ENCODE peak calls at places on chromosomes 12 and 14, in nine cellular contexts. One of them, this sample, is unnamed.

GRCh38 chr12:116346222-116346621 is 68.7 kb upstream of the MED13L start:
- DNase-seq in cardiac muscle cell: peak; percentile 49
- DNase-seq in CD8-positive, alpha-beta T cell: no peak
- DNase-seq in CD4-positive, alpha-beta memory T cell: no peak
- DNase-seq in uterus: no peak
- DNase-seq in aorta: no peak
- DNase-seq in lung: no peak
- DNase-seq in body of pancreas: no peak
- DNase-seq in HCT116: no peak
- DNase-seq in this sample: no peak

GRCh38 chr12:99455350-99456037 is 192.1 kb upstream of the GARIN6 start:
- DNase-seq in aorta: peak; percentile 64
- DNase-seq in HCT116: peak; percentile 35
- DNase-seq in CD8-positive, alpha-beta T cell: no peak
- DNase-seq in uterus: no peak
- DNase-seq in cardiac muscle cell: no peak
- DNase-seq in lung: no peak
- DNase-seq in CD4-positive, alpha-beta memory T cell: no peak
- DNase-seq in body of pancreas: no peak
- DNase-seq in this sample: peak; percentile 95

GRCh38 chr12:126742326-126742725 is 1524.6 kb upstream of the TMEM132C start:
- DNase-seq in CD4-positive, alpha-beta memory T cell: no peak
- DNase-seq in CD8-positive, alpha-beta T cell: no peak
- DNase-seq in uterus: no peak
- DNase-seq in lung: no peak
- DNase-seq in cardiac muscle cell: no peak
- DNase-seq in body of pancreas: no peak
- DNase-seq in aorta: no peak
- DNase-seq in HCT116: no peak
- DNase-seq in this sample: no peak

GRCh38 chr14:105465209-105466031 is 9.2 kb upstream of the CRIP2 start:
- DNase-seq in HCT116: no peak
- DNase-seq in uterus: no peak
- DNase-seq in CD4-positive, alpha-beta memory T cell: no peak
- DNase-seq in aorta: no peak
- DNase-seq in CD8-positive, alpha-beta T cell: no peak
- DNase-seq in lung: peak; percentile 76
- DNase-seq in cardiac muscle cell: peak; percentile 77
- DNase-seq in body of pancreas: no peak
- DNase-seq in this sample: no peak

GRCh38 chr12:130334937-130335336 is 2.8 kb upstream of the PIWIL1 start:
- DNase-seq in CD8-positive, alpha-beta T cell: no peak
- DNase-seq in aorta: no peak
- DNase-seq in cardiac muscle cell: no peak
- DNase-seq in CD4-positive, alpha-beta memory T cell: no peak
- DNase-seq in lung: no peak
- DNase-seq in body of pancreas: no peak
- DNase-seq in HCT116: no peak
- DNase-seq in uterus: no peak
- DNase-seq in this sample: no peak

GRCh38 chr14:55136241-55136640 is 7.2 kb downstream of the LGALS3 start:
- DNase-seq in uterus: no peak
- DNase-seq in CD4-positive, alpha-beta memory T cell: no peak
- DNase-seq in body of pancreas: no peak
- DNase-seq in aorta: no peak
- DNase-seq in HCT116: no peak
- DNase-seq in cardiac muscle cell: no peak
- DNase-seq in lung: no peak
- DNase-seq in CD8-positive, alpha-beta T cell: no peak
- DNase-seq in this sample: no peak

GRCh38 chr12:75850751-75851462 is 180.7 kb downstream of the PHLDA1 start:
- DNase-seq in CD8-positive, alpha-beta T cell: no peak
- DNase-seq in cardiac muscle cell: no peak
- DNase-seq in CD4-positive, alpha-beta memory T cell: no peak
- DNase-seq in uterus: no peak
- DNase-seq in HCT116: no peak
- DNase-seq in body of pancreas: no peak
- DNase-seq in aorta: no peak
- DNase-seq in lung: no peak
- DNase-seq in this sample: peak; percentile 54

GRCh38 chr12:107581616-107582015 is 104.0 kb upstream of the PWP1 start:
- DNase-seq in CD8-positive, alpha-beta T cell: no peak
- DNase-seq in body of pancreas: no peak
- DNase-seq in CD4-positive, alpha-beta memory T cell: no peak
- DNase-seq in uterus: no peak
- DNase-seq in aorta: no peak
- DNase-seq in HCT116: no peak
- DNase-seq in cardiac muscle cell: no peak
- DNase-seq in lung: no peak
- DNase-seq in this sample: no peak

GRCh38 chr14:64620910-64621309 is 71.1 kb downstream of the PPP1R36 start:
- DNase-seq in aorta: no peak
- DNase-seq in lung: no peak
- DNase-seq in uterus: no peak
- DNase-seq in HCT116: no peak
- DNase-seq in CD8-positive, alpha-beta T cell: no peak
- DNase-seq in CD4-positive, alpha-beta memory T cell: no peak
- DNase-seq in cardiac muscle cell: no peak
- DNase-seq in body of pancreas: no peak
- DNase-seq in this sample: no peak

GRCh38 chr12:44858456-44858855 is 17.7 kb downstream of the NELL2 start:
- DNase-seq in HCT116: no peak
- DNase-seq in cardiac muscle cell: no peak
- DNase-seq in uterus: no peak
- DNase-seq in lung: no peak
- DNase-seq in CD8-positive, alpha-beta T cell: no peak
- DNase-seq in aorta: no peak
- DNase-seq in CD4-positive, alpha-beta memory T cell: no peak
- DNase-seq in body of pancreas: no peak
- DNase-seq in this sample: no peak

GRCh38 chr12:64696065-64696741 is 63.0 kb downstream of the GNS start:
- DNase-seq in uterus: no peak
- DNase-seq in CD8-positive, alpha-beta T cell: no peak
- DNase-seq in body of pancreas: no peak
- DNase-seq in cardiac muscle cell: peak; percentile 46
- DNase-seq in aorta: no peak
- DNase-seq in HCT116: no peak
- DNase-seq in CD4-positive, alpha-beta memory T cell: no peak
- DNase-seq in lung: no peak
- DNase-seq in this sample: no peak

GRCh38 chr12:57171668-57172067 is 24.2 kb upstream of the LRP1-AS start:
- DNase-seq in uterus: peak; percentile 74
- DNase-seq in cardiac muscle cell: no peak
- DNase-seq in lung: no peak
- DNase-seq in body of pancreas: no peak
- DNase-seq in CD8-positive, alpha-beta T cell: no peak
- DNase-seq in aorta: no peak
- DNase-seq in HCT116: no peak
- DNase-seq in CD4-positive, alpha-beta memory T cell: peak; percentile 10
- DNase-seq in this sample: peak; percentile 53

GRCh38 chr12:15037091-15037723 is 64.4 kb downstream of the PDE6H start:
- DNase-seq in cardiac muscle cell: no peak
- DNase-seq in HCT116: no peak
- DNase-seq in lung: no peak
- DNase-seq in body of pancreas: no peak
- DNase-seq in uterus: no peak
- DNase-seq in CD8-positive, alpha-beta T cell: no peak
- DNase-seq in CD4-positive, alpha-beta memory T cell: no peak
- DNase-seq in aorta: no peak
- DNase-seq in this sample: no peak

GRCh38 chr14:106378191-106378590 is 851.8 kb downstream of the TMEM121 start:
- DNase-seq in CD4-positive, alpha-beta memory T cell: peak; percentile 39
- DNase-seq in body of pancreas: no peak
- DNase-seq in CD8-positive, alpha-beta T cell: no peak
- DNase-seq in cardiac muscle cell: no peak
- DNase-seq in HCT116: no peak
- DNase-seq in lung: no peak
- DNase-seq in aorta: no peak
- DNase-seq in uterus: no peak
- DNase-seq in this sample: no peak

GRCh38 chr14:82621881-82622450 is 1088.3 kb upstream of the SEL1L start:
- DNase-seq in CD4-positive, alpha-beta memory T cell: no peak
- DNase-seq in aorta: no peak
- DNase-seq in cardiac muscle cell: no peak
- DNase-seq in HCT116: no peak
- DNase-seq in uterus: no peak
- DNase-seq in CD8-positive, alpha-beta T cell: no peak
- DNase-seq in body of pancreas: no peak
- DNase-seq in lung: no peak
- DNase-seq in this sample: no peak

GRCh38 chr12:65602579-65603295 is 221.5 kb upstream of the HMGA2 start:
- DNase-seq in CD8-positive, alpha-beta T cell: no peak
- DNase-seq in body of pancreas: peak; percentile 75
- DNase-seq in CD4-positive, alpha-beta memory T cell: no peak
- DNase-seq in uterus: peak; percentile 59
- DNase-seq in cardiac muscle cell: peak; percentile 75
- DNase-seq in aorta: peak; percentile 84
- DNase-seq in lung: peak; percentile 71
- DNase-seq in HCT116: peak; percentile 94
- DNase-seq in this sample: peak; percentile 81

GRCh38 chr14:105878125-105878524 is 351.7 kb downstream of the TMEM121 start:
- DNase-seq in uterus: no peak
- DNase-seq in CD8-positive, alpha-beta T cell: peak; percentile 44
- DNase-seq in lung: no peak
- DNase-seq in aorta: peak; percentile 42
- DNase-seq in CD4-positive, alpha-beta memory T cell: peak; percentile 15
- DNase-seq in cardiac muscle cell: no peak
- DNase-seq in HCT116: no peak
- DNase-seq in body of pancreas: peak; percentile 6
- DNase-seq in this sample: no peak

GRCh38 chr12:47017041-47017713 is 62.2 kb upstream of the PCED1B start:
- DNase-seq in lung: no peak
- DNase-seq in aorta: no peak
- DNase-seq in HCT116: no peak
- DNase-seq in CD8-positive, alpha-beta T cell: no peak
- DNase-seq in cardiac muscle cell: no peak
- DNase-seq in CD4-positive, alpha-beta memory T cell: no peak
- DNase-seq in uterus: no peak
- DNase-seq in body of pancreas: no peak
- DNase-seq in this sample: no peak

GRCh38 chr14:101126376-101127130 is 223.0 kb upstream of the RTL1 start:
- DNase-seq in uterus: no peak
- DNase-seq in body of pancreas: no peak
- DNase-seq in CD4-positive, alpha-beta memory T cell: no peak
- DNase-seq in HCT116: no peak
- DNase-seq in cardiac muscle cell: no peak
- DNase-seq in CD8-positive, alpha-beta T cell: peak; percentile 34
- DNase-seq in lung: peak; percentile 25
- DNase-seq in aorta: no peak
- DNase-seq in this sample: no peak

GRCh38 chr12:49032276-49032675 is 13.7 kb upstream of the PRKAG1 start:
- DNase-seq in uterus: no peak
- DNase-seq in aorta: peak; percentile 35
- DNase-seq in lung: no peak
- DNase-seq in CD8-positive, alpha-beta T cell: no peak
- DNase-seq in CD4-positive, alpha-beta memory T cell: no peak
- DNase-seq in HCT116: no peak
- DNase-seq in body of pancreas: no peak
- DNase-seq in cardiac muscle cell: no peak
- DNase-seq in this sample: no peak
- H3K36me3 ChIP-seq in uterus: no peaks in the 10 kb centered on the region
- H3K36me3 ChIP-seq in aorta: peaks cover 21% of the 10 kb centered on the region
- H3K36me3 ChIP-seq in lung: peaks cover 67% of the 10 kb centered on the region
- H3K36me3 ChIP-seq in CD8-positive, alpha-beta T cell: peaks cover 36% of the 10 kb centered on the region
- H3K36me3 ChIP-seq in CD4-positive, alpha-beta memory T cell: peaks cover 54% of the 10 kb centered on the region
- H3K36me3 ChIP-seq in HCT116: peaks cover 69% of the 10 kb centered on the region
- H3K36me3 ChIP-seq in body of pancreas: peaks cover 9% of the 10 kb centered on the region
- H3K36me3 ChIP-seq in cardiac muscle cell: peaks cover 70% of the 10 kb centered on the region
- H3K36me3 ChIP-seq in this sample: peaks cover 88% of the 10 kb centered on the region

DNA sequence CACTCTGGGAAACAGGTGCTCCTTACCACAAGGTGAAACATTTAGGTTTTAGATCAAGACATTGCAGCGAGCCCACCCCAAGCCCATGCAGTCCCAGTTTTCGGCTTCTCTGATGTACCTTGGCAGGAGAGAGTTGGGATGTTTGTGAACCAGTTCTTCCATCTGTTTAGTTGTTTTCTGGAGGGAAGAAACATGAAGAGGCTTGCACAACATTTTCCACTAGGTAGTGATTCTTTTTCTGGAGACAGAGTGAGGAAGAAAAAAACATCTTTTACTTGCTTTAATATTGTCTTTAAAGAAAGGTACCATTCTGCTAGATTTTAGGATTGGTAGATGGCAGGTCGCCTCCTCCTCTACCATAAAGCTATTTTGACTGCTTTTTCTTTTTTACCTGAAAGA is 1.8 kb downstream of the LGR5 start:
- DNase-seq in body of pancreas: no peak
- DNase-seq in HCT116: no peak
- DNase-seq in aorta: no peak
- DNase-seq in lung: no peak
- DNase-seq in uterus: no peak
- DNase-seq in cardiac muscle cell: no peak
- DNase-seq in CD4-positive, alpha-beta memory T cell: no peak
- DNase-seq in CD8-positive, alpha-beta T cell: no peak
- DNase-seq in this sample: no peak
- H3K4me3 ChIP-seq in body of pancreas: no peak overlapping the region
- H3K4me3 ChIP-seq in HCT116: no peak overlapping the region
- H3K4me3 ChIP-seq in aorta: no peak overlapping the region
- H3K4me3 ChIP-seq in lung: no peak overlapping the region
- H3K4me3 ChIP-seq in uterus: no peak overlapping the region
- H3K4me3 ChIP-seq in cardiac muscle cell: no peak overlapping the region
- H3K4me3 ChIP-seq in CD4-positive, alpha-beta memory T cell: no peak overlapping the region
- H3K4me3 ChIP-seq in CD8-positive, alpha-beta T cell: no peak overlapping the region
- H3K4me3 ChIP-seq in this sample: no peak overlapping the region

GRCh38 chr12:31950088-31950487 is 9.1 kb upstream of the RESF1 start:
- DNase-seq in CD4-positive, alpha-beta memory T cell: no peak
- DNase-seq in lung: no peak
- DNase-seq in CD8-positive, alpha-beta T cell: no peak
- DNase-seq in body of pancreas: no peak
- DNase-seq in HCT116: no peak
- DNase-seq in cardiac muscle cell: no peak
- DNase-seq in aorta: no peak
- DNase-seq in uterus: no peak
- DNase-seq in this sample: no peak
- H3K9me3 ChIP-seq in CD4-positive, alpha-beta memory T cell: no peaks in the 10 kb centered on the region
- H3K9me3 ChIP-seq in lung: peaks cover 2% of the 10 kb centered on the region
- H3K9me3 ChIP-seq in CD8-positive, alpha-beta T cell: no peaks in the 10 kb centered on the region
- H3K9me3 ChIP-seq in body of pancreas: no peaks in the 10 kb centered on the region
- H3K9me3 ChIP-seq in HCT116: no peaks in the 10 kb centered on the region
- H3K9me3 ChIP-seq in cardiac muscle cell: peaks cover 2% of the 10 kb centered on the region
- H3K9me3 ChIP-seq in aorta: no peaks in the 10 kb centered on the region
- H3K9me3 ChIP-seq in uterus: no peaks in the 10 kb centered on the region
- H3K9me3 ChIP-seq in this sample: no peaks in the 10 kb centered on the region

DNA sequence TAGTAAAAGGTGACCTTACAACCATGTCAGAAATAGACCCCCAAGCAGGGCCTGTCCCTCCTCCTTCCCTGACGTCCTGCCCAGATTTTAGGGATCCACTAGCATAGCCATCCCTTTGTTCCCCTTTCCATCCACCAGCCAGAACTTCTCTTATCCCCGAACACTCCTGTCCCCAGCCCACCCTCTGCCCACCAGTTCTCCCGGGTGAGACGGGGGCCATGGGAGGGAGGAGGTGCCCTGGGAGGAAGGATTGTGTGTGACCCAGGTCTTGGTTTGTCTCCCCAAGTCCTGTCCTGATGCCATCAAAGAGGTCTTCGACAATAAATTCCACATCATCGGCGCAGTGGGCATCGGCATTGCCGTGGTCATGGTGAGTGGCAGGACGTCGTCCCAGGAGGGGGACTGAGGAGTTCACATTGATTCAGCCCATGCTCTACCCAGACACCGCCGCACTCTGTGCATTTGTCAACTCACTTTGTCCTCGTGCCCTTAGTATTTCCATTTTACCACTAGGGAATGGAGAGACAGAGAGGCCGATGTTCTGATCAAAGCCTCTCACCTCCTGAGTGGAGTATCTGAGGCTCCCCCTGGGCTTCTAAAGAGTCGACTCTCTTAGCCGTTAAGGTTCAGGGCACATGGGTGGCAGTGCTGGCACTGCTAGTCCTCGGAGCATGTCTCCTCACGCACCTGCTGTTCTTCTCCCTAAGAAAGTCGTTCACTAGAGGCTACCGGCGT is 35.9 kb downstream of the CD9 start:
- DNase-seq in CD8-positive, alpha-beta T cell: no peak
- DNase-seq in aorta: no peak
- DNase-seq in CD4-positive, alpha-beta memory T cell: no peak
- DNase-seq in HCT116: no peak
- DNase-seq in uterus: no peak
- DNase-seq in lung: no peak
- DNase-seq in body of pancreas: no peak
- DNase-seq in cardiac muscle cell: no peak
- DNase-seq in this sample: no peak
- H3K36me3 ChIP-seq in CD8-positive, alpha-beta T cell: no peaks in the 10 kb centered on the region
- H3K36me3 ChIP-seq in aorta: peaks cover 6% of the 10 kb centered on the region
- H3K36me3 ChIP-seq in CD4-positive, alpha-beta memory T cell: no peaks in the 10 kb centered on the region
- H3K36me3 ChIP-seq in HCT116: peaks cover 29% of the 10 kb centered on the region
- H3K36me3 ChIP-seq in uterus: no peaks in the 10 kb centered on the region
- H3K36me3 ChIP-seq in lung: peaks cover 45% of the 10 kb centered on the region
- H3K36me3 ChIP-seq in body of pancreas: no peaks in the 10 kb centered on the region
- H3K36me3 ChIP-seq in cardiac muscle cell: no peaks in the 10 kb centered on the region
- H3K36me3 ChIP-seq in this sample: peaks cover 53% of the 10 kb centered on the region

This sample was measured in MG63.